ENCODE peak calls at places on chromosomes 5 and 9, in four cellular contexts. A is HL-60, Y is GM12878, L is K562. V is an unnamed sample.

GRCh38 chr9:135419106-135419505 is 60.5 kb upstream of the PPP1R26 start:
- DNase-seq in A (no peak), L (no peak), Y (no peak), V (no peak)

GRCh38 chr5:50740832-50741231 is 74.4 kb downstream of the PARP8 start:
- DNase-seq in A (no peak), Y (no peak), L (no peak), V (no peak)

GRCh38 chr9:13358128-13358527 is 78.6 kb upstream of the MPDZ start:
- DNase-seq in L (no peak), Y (no peak), A (no peak), V (no peak)

GRCh38 chr9:74333633-74334032 is 163.5 kb upstream of the RORB start:
- DNase-seq in Y (no peak), A (no peak), L (no peak), V (no peak)

GRCh38 chr9:91130796-91131318 is 230.9 kb downstream of the AUH start:
- DNase-seq in A (no peak), Y (no peak), L (no peak), V (no peak)

GRCh38 chr9:81625969-81626368 is 63.4 kb downstream of the TLE1 start:
- DNase-seq in A (no peak), Y (no peak), L (no peak), V (no peak)

GRCh38 chr5:173290477-173291131 is 37.6 kb downstream of the STC2 start:
- DNase-seq in A (no peak), Y (no peak), L (no peak), V (no peak)

GRCh38 chr5:56050566-56051292 is 56.0 kb upstream of the IL6ST start:
- DNase-seq in Y (no peak), L (no peak), A (no peak), V (no peak)

GRCh38 chr9:125761685-125762084 is 14.5 kb downstream of the PBX3 start:
- DNase-seq in Y (no peak), L (no peak), A (no peak), V (no peak)

GRCh38 chr5:4387295-4387694 is 752.8 kb upstream of the ADAMTS16 start:
- DNase-seq in Y (no peak), L (no peak), A (no peak), V (no peak)

GRCh38 chr9:129627556-129628492 is 1.9 kb downstream of the NTMT1 start:
- DNase-seq in Y (no peak), A (no peak), L (no peak), V (no peak)

GRCh38 chr9:17065062-17065461 is 69.8 kb upstream of the CNTLN start:
- DNase-seq in Y (no peak), A (no peak), L (no peak), V (no peak)

GRCh38 chr9:104093162-104093561 is 947 bp upstream of the SMC2 start:
- DNase-seq in A (no peak), Y (no peak), L (no peak), V (no peak)

GRCh38 chr5:95533761-95534160 is 21.0 kb downstream of the SKIC3 start:
- DNase-seq in L (no peak), A (no peak), Y (no peak), V (no peak)

GRCh38 chr5:170071748-170072147 is 33.9 kb upstream of the FOXI1 start:
- DNase-seq in L (no peak), Y (no peak), A (no peak), V (no peak)

GRCh38 chr9:35669331-35670145 is 4.2 kb upstream of the CA9 start:
- DNase-seq in A (no peak), L (no peak), Y (no peak), V (no peak)

GRCh38 chr5:75168026-75168750 is 68.5 kb downstream of the ANKRD31 start:
- DNase-seq in A (no peak), Y (no peak), L (no peak), V (no peak)

DNA sequence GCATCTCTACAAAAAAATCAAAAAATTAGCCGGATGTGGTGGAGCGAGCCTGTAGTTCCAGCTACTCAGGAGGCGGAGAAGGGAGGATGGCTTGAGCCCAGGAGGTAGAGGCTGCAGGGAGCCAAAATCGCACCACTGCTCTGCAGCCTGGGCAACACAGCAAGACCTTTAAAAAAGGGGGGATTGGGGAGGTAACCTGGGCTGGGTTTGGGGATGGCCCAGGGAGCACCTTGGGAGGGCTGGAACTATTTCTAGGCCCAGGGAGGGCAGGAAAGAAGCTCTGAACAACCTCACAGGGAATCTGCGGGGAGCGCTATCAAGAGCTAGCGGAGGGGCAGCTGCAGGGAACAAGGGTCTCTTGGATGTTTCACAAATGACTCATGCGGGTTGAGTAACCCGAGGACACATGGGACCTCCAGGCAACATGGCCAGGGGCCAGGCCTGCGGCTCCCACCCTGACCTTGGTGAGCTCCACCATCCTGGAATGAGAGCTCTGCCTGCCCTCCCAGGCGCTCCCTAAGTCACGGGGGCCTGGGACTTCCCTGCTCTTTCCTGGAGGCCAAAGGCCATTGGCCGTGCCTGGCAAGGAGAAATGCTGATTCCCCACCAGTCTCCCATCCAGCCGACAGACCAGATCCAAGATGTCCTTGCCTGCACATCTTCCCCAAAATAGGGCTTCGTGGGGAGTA is 23.4 kb downstream of the SARDH start:
- DNase-seq in Y (no peak), A (no peak), L (no peak), V (no peak)
- TF ChIP-seq POLR2AphosphoS5 in Y (no peak), A (no peak), L (no peak), V (no peak)

GRCh38 chr5:168836603-168837245 is 257.6 kb upstream of the PANK3 start:
- DNase-seq in L (no peak), A (no peak), Y (no peak), V (no peak)
- TF ChIP-seq SPI1 in L (no peak), A (no peak), Y (no peak), V (no peak)

DNA sequence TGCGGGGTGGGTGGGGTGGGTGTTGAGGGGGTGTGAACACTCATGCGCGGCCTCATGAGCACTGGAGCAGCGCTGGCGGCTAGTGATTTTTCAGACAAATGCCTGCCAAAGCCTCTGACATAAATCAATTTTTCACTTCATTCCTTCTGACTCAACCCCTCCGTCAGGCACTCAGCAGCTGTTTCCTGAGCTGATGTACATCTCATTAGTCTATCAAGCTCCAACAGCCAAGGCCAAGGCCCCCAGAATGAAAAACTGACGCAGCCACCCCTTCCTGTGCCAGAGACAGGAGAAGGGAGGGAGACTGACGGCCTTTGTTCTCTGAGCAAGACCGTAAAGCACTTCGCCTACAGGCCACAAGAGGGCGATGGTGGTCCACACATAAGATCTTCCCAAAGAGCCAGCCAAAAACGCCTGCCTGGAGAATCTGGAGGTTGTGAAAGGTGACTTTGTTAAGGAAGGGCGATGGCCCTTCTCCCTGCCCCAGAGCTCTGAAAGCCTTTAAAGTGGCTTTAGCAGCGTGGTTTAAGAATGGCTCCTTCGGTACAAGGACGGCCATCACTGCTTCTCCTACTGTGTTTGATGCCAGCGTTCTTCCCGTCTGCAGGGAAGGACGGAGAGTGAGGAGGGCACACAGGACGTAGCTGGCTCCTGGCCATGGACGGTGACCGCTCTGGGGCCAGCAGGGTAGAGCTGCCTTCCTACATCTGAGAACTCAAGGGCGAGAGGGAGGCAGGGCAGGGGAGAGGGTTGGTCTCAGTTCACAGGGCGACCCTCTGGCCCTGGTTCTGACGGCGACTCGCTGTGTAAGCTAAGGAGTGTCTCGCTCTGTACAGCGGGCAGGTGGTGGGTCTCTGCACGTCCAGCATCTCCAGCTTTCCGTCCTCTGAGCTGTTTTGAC is 37.1 kb downstream of the ALG2 start:
- DNase-seq in Y (peak), A (peak), L (peak), V (no peak)
- TF ChIP-seq POLR2AphosphoS5 in Y (no peak), A (no peak), L (no peak), V (no peak)

DNA sequence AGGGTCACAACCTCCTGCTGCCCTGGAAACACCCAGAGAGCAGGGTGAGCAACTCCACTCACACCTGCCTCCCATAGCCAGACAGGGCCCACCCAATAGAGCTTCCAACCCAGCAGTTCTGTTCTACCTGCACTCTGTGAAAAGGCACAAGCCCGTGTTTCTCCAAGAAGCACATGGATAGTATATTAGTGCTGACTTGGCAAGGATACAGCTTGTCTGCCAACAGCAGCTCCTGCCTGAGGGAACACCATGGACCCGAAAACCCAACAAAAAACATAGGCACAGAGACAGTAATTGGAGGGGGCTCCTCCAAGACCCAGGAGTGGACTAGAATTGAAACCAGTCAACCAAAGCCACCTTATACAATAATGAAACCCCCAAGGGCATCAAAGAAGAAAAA is 48.6 kb downstream of the CDKN2A start:
- DNase-seq in Y (no peak), L (no peak), A (no peak), V (no peak)
- TF ChIP-seq SPI1 in Y (no peak), L (no peak), A (no peak), V (no peak)

DNA sequence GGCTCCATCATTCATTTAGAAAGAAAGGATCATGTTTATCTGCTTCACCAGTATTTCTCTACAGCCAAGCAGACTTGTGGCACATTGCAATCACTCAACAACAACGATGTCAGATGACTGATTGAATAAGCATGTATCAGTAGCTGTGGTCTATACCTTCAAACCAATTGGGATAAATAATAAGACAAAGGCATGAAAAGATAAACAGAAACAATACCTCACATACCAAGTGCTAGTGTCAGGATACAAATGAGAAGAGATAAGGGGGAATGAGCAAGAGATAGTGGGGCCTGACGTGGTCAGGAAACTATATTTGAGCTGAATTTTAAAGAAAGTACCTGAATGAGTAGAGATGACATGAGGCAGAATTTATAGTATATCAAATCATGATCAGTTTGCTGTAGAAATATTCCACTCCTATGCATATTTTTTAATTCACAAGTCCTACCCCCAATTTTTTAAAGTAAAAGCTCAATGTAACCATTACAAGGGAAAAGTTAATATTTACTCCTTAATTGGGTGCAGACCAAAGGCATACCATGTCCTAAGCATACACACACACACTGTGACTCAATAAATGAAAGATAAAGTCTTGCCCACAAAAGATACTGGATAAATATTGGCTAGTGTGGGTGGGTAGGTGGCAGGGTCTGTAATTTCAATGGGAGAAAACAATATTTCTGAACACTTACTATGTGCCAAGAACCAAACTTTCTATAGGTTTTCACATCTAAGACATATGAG is 284.5 kb downstream of the SPOCK1 start:
- DNase-seq in A (no peak), L (no peak), Y (no peak), V (no peak)
- TF ChIP-seq POLR2AphosphoS5 in A (no peak), L (no peak), Y (no peak), V (no peak)

DNA sequence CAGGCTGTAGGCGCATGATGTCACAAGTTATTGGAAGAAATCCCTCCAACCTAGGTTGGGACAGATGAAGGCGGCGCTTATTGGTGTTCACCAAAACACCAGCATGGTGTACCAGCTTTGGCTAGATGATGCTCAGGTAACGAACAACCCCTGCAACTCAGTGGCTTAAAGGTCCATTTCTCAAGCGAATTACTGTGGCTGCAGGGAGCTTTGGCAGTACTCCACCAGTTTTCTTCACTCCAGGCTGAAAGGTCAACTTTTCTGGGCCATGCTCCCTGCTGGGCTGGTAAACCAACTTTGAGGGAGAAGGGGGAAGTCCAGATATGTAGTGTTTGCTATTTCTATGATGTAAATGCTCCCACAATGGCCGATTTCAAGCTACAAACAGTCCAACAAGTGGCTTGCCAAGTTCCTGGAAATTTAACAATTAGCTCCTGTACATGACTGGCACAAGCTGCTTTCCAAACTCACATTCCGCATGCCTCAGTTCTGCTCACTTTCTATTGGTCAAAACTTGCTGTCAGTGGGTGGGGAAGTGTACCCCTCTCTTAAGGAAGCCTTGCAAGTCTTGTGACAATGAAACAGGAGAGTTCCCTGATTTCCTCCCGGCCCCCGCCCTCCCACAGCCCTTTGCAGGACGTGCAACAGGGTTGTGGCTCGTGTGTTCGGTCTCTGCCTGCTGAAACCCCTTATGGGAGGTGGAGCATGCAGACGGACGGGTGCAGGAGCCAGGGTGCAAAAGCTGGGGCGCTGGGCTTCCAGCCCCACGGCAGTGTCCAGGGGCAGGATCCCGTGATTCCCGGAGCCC is 603 bp upstream of the ZBED3 start:
- DNase-seq in L (no peak), A (no peak), Y (no peak), V (no peak)
- TF ChIP-seq SPI1 in L (no peak), A (no peak), Y (no peak), V (no peak)

GRCh38 chr9:131739988-131740648 is at the start of gene RAPGEF1:
- DNase-seq in Y (no peak), L (peak), A (no peak), V (peak)
- TF ChIP-seq POLR2AphosphoS5 in Y (no peak), L (no peak), A (no peak), V (no peak)

GRCh38 chr9:134231767-134232166 is 67.4 kb upstream of the RNU6ATAC start:
- DNase-seq in Y (no peak), A (no peak), L (no peak), V (no peak)

GRCh38 chr9:134233022-134233421 is 68.7 kb upstream of the RNU6ATAC start:
- DNase-seq in Y (no peak), A (no peak), L (no peak), V (no peak)

GRCh38 chr9:134230092-134230941 is 66.0 kb upstream of the RNU6ATAC start:
- DNase-seq in A (no peak), Y (no peak), L (no peak), V (no peak)

GRCh38 chr9:134230942-134231325 is 66.6 kb upstream of the RNU6ATAC start:
- DNase-seq in L (no peak), Y (no peak), A (no peak), V (no peak)

DNA sequence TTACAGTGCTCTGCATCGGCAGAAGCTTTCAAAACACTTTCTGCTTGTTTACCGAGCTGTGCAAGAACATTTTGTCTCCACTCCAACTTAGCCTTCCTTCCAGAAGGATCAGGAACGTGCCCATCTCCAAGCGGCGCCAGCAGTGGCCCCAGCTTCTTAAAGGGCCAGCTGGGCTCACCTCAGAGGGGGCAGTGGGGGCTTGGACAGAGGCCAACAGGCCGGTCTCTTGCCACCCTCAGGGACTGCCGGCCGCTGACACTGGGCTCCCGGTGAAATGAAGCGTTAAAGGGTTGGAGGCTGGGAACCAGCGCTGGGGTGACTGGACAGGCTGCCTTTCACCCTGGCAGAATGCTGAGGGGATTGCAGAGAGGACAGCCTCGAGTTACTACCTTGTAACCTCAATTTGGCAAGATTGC is 67.0 kb upstream of the RNU6ATAC start:
- DNase-seq in Y (no peak), A (no peak), L (no peak), V (no peak)
- TF ChIP-seq SPI1 in Y (no peak), A (no peak), L (no peak), V (no peak)

GRCh38 chr9:71740199-71740598 is 28.1 kb downstream of the CEMIP2 start:
- DNase-seq in Y (no peak), A (no peak), L (no peak), V (no peak)
- TF ChIP-seq POLR2AphosphoS5 in Y (no peak), A (no peak), L (no peak), V (no peak)

V was measured in GM12891.